ENCODE peak calls at places on chromosomes 5 and 9, in four cellular contexts. N is AG04450, A is mesenteric fat pad, J is left cardiac atrium. K is an unnamed sample.

GRCh38 chr5:150174285-150174684 is 7.7 kb downstream of the CDX1 start:
- DNase-seq in N (no peak), A (no peak), J (no peak), K (no peak)

GRCh38 chr9:27679338-27679737 is 106.1 kb upstream of the C9orf72 start:
- DNase-seq in N (no peak), A (no peak), J (no peak), K (no peak)

GRCh38 chr5:125346316-125346715 is 599.9 kb upstream of the ZNF608 start:
- DNase-seq in N (no peak), A (no peak), J (no peak), K (no peak)

GRCh38 chr9:32968101-32969011 is 33.1 kb downstream of the APTX start:
- DNase-seq in N (no peak), A (no peak), J (peak), K (no peak)

GRCh38 chr5:110333384-110333783 is 393.1 kb downstream of the TMEM232 start:
- DNase-seq in N (no peak), A (no peak), J (no peak), K (no peak)

GRCh38 chr9:23492126-23493002 is 333.7 kb downstream of the ELAVL2 start:
- DNase-seq in N (no peak), A (no peak), J (no peak), K (no peak)

GRCh38 chr5:103466494-103466893 is 96.1 kb downstream of the NUDT12 start:
- DNase-seq in N (no peak), A (no peak), J (no peak), K (no peak)

GRCh38 chr5:81750308-81751008 is 439 bp downstream of the SSBP2 start:
- DNase-seq in N (no peak), A (no peak), J (no peak), K (no peak)